ENCODE peak calls at places on chromosome 5, in four cellular contexts. C is cardiac muscle cell, U is heart right ventricle, N is PC-3. Z is an unnamed sample. For H3K4me1, the result is how much of the 10 kb centered on the place peaks cover.

GRCh38 chr5:151886741-151887261 is 37.9 kb downstream of the GLRA1 start:
- DNase-seq in C (no peak), U (no peak), N (no peak), Z (no peak)

GRCh38 chr5:134507495-134507894 is 18.0 kb upstream of the JADE2 start:
- DNase-seq in C (no peak), U (no peak), N (no peak), Z (peak)

GRCh38 chr5:132473019-132473531 is 17.5 kb downstream of the IRF1 start:
- DNase-seq in U (no peak), N (no peak), C (no peak), Z (no peak)

GRCh38 chr5:149345892-149346222 is 558 bp downstream of the GRPEL2 start:
- DNase-seq in C (peak), U (no peak), N (peak), Z (no peak)

GRCh38 chr5:31194892-31195291 is 1.4 kb downstream of the CDH6 start:
- DNase-seq in U (no peak), N (peak), C (no peak), Z (no peak)

GRCh38 chr5:16549491-16550233 is 67.1 kb downstream of the RETREG1 start:
- DNase-seq in C (no peak), N (no peak), U (no peak), Z (no peak)

GRCh38 chr5:43039468-43040286 is 442 bp downstream of the ANXA2R start:
- DNase-seq in N (peak), C (peak), U (peak), Z (peak)

GRCh38 chr5:114789773-114790402 is 379.8 kb downstream of the TRIM36 start:
- DNase-seq in U (no peak), C (peak), N (peak), Z (no peak)

GRCh38 chr5:147673276-147673675 is 109.3 kb downstream of the JAKMIP2 start:
- DNase-seq in C (no peak), N (no peak), U (peak), Z (no peak)

GRCh38 chr5:16889203-16889971 is 46.7 kb downstream of the MYO10 start:
- DNase-seq in U (no peak), N (peak), C (peak), Z (no peak)

GRCh38 chr5:178590141-178590923 is at the start of gene COL23A1:
- DNase-seq in C (peak), N (peak), U (peak), Z (peak)
- TF ChIP-seq CTCF in C (peak), N (peak), U (peak), Z (no peak)

DNA sequence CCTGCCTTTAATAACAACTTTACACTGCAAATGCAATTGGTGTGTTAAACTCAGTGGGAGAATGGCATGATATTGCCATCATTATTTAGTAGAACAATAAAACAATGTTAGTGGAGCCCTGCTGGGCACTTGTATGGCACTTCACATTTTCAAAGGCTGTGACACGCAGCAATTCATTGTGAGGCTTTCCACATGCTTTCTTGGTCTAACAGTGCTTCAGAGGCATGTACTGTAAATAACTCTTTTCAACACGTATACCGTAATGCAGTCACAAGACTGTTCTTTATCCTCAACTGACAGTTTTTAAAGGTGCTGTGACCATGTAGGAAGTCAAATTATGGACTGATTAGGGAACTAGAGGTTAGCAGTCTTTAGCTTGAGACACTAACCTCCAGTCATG is 155.5 kb upstream of the EPB41L4A start:
- DNase-seq in C (no peak), U (no peak), N (no peak), Z (no peak)
- H3K4me1 ChIP-seq in C (under half), U (under half), N (under half), Z (under half)

GRCh38 chr5:122095158-122095557 is 17.1 kb upstream of the LOX start:
- DNase-seq in U (no peak), C (no peak), N (no peak), Z (no peak)

GRCh38 chr5:122097391-122097790 is 19.3 kb upstream of the LOX start:
- DNase-seq in U (no peak), C (no peak), N (no peak), Z (no peak)

GRCh38 chr5:122093415-122093814 is 15.4 kb upstream of the LOX start:
- DNase-seq in N (no peak), C (peak), U (no peak), Z (no peak)

GRCh38 chr5:122091942-122092600 is 14.0 kb upstream of the LOX start:
- DNase-seq in C (peak), U (no peak), N (peak), Z (no peak)

DNA sequence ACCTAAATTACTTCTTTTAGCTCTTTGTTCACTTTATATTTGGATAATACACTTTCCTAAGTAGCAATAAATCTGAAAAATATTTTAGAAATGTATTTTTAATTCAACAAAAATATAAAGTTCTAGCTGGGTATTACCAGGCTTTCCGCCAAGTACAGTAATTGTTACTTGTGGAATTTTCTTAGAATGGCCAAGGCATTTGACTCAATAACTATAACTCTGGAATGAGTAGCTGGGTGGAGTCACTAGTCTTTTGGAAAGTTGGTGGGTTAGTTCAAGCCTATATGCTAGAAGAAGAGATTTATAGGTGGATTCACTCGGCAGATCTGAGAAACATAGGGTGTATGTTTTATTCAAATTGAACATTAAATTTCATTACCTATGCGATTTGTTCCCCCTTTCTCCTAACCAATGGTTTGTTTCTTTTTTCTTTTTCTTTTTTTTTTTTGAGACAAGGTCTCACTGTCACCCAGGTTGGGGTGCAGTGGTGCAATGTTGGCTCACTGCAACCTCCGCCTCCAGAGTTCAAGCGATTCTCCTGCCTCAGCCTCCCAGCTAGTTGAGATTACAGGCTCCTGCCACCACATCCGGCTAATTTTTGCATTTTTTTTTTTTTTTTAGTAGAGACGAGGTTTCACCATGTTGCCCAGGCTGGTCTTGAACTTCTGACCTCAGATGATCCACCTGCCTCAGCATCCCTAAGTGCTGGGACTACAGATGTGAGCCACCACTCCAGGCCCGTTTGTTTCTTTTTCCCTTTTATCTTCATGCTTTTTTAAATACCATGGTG is 16.0 kb upstream of the LOX start:
- DNase-seq in C (no peak), U (no peak), N (no peak), Z (no peak)
- H3K4me3 ChIP-seq in C (no peak), U (no peak), N (no peak), Z (no peak)

GRCh38 chr5:1185652-1186350 is 15.6 kb upstream of the SLC6A19 start:
- DNase-seq in U (no peak), N (no peak), C (no peak), Z (peak)
- TF ChIP-seq CTCF in U (no peak), N (no peak), C (no peak), Z (no peak)

DNA sequence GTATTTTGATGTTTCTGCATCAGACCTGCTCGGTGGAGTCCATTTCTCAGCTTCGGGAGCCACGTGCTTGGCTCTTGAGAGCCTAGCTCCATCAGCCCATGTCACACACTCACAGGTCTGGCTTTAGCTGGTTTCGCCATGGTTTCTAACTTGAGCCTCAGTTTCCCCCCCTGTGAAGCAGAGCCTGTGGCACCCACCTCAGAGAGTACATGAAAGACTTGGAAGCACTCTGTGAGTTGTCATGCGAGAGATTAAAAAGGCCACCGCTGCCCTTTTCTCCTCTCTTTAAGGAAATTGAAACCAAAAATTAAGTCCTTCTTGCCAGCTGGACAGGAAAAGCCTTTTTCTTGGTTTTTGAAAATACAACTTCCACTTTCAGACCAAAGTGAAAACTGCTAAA is 8.8 kb downstream of the TENT4A start:
- DNase-seq in N (no peak), U (no peak), C (peak), Z (no peak)
- H3K4me1 ChIP-seq in N (under half), U (under half), C (under half), Z (under half)

Z was measured in mucosa of descending colon.